ENCODE peak calls at places on chromosomes 2 and 18, in six cellular contexts. X is stomach, Y is colonic mucosa, S is right lobe of liver, R is A549, I is K562. L is an unnamed sample.
A peak's percentile ranks its signal among the peaks of the same experiment; 100 is the strongest.

GRCh38 chr2:33673937-33674336 is 74.8 kb upstream of the FAM98A start:
- DNase-seq in R (no peak), S (no peak), Y (no peak), X (no peak), I (no peak), L (no peak)

GRCh38 chr18:58373486-58373885 is 255.4 kb downstream of the ALPK2 start:
- DNase-seq in S (no peak), X (no peak), Y (no peak), I (no peak), R (no peak), L (no peak)

GRCh38 chr2:10481055-10481665 is 33.0 kb upstream of the ODC1 start:
- DNase-seq in Y (no peak), X (no peak), R (no peak), I (no peak), S (no peak), L (no peak)

GRCh38 chr18:10872297-10872696 is 277.1 kb downstream of the PIEZO2 start:
- DNase-seq in Y (no peak), I (no peak), S (no peak), X (no peak), R (no peak), L (no peak)

GRCh38 chr2:204289066-204289465 is 256.2 kb upstream of the PARD3B start:
- DNase-seq in I (no peak), Y (no peak), R (no peak), X (no peak), S (no peak), L (no peak)

GRCh38 chr2:240466579-240467148 is 31.2 kb downstream of the GPC1 start:
- DNase-seq in Y (no peak), R (no peak), I (no peak), S (peak; percentile 41), X (peak; percentile 17), L (peak; percentile 9)

GRCh38 chr2:153575171-153575853 is 96.8 kb upstream of the RPRM start:
- DNase-seq in X (no peak), I (no peak), R (no peak), S (no peak), Y (no peak), L (no peak)

GRCh38 chr2:121648611-121649401 is 456 bp downstream of the CLASP1 start:
- DNase-seq in I (peak; percentile 47), S (no peak), Y (peak; percentile 68), R (peak; percentile 34), X (peak; percentile 52), L (peak; percentile 75)

GRCh38 chr2:41791523-41791922 is 256.3 kb upstream of the PKDCC start:
- DNase-seq in R (no peak), X (no peak), S (no peak), I (no peak), Y (peak; percentile 22), L (no peak)

GRCh38 chr2:134407154-134407890 is 153.4 kb downstream of the MGAT5 start:
- DNase-seq in Y (no peak), S (no peak), R (no peak), X (no peak), I (no peak), L (no peak)

GRCh38 chr2:219728993-219729487 is 101.6 kb downstream of the SLC4A3 start:
- DNase-seq in Y (no peak), R (no peak), S (no peak), X (no peak), I (no peak), L (no peak)

GRCh38 chr2:47504174-47504810 is 101.3 kb downstream of the MSH2 start:
- DNase-seq in S (no peak), X (no peak), Y (no peak), R (no peak), I (no peak), L (no peak)
- H3K27ac ChIP-seq in S (no peak overlapping the region), X (no peak overlapping the region), Y (no peak overlapping the region), R (no peak overlapping the region), I (no peak overlapping the region), L (no peak overlapping the region)

DNA sequence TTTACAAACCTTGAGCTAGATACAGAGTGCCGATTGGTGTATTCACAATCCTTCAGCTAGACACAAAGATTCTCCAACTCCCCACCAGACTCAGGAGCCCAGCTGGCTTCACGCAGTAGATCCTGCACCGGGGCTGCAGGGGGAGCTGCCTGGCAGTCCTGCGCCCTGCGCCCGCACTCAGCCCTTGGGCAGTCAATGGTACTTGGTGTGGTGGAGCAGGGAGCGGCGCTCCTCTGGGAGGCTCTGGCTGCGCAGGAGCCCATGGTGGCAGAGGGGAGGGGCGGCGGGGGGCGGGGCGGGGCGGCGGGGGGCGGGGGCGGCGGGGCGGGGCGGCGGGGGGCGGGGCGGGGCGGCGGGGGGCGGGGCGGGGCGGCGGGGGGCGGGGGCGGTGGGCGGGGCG is 923.4 kb downstream of the SOCS6 start:
- DNase-seq in X (no peak), I (no peak), S (no peak), Y (no peak), R (no peak), L (no peak)
- H3K9me3 ChIP-seq in X (no peaks in the 10 kb centered on the region), I (no peaks in the 10 kb centered on the region), S (no peaks in the 10 kb centered on the region), Y (no peaks in the 10 kb centered on the region), R (no peaks in the 10 kb centered on the region), L (no peaks in the 10 kb centered on the region)

DNA sequence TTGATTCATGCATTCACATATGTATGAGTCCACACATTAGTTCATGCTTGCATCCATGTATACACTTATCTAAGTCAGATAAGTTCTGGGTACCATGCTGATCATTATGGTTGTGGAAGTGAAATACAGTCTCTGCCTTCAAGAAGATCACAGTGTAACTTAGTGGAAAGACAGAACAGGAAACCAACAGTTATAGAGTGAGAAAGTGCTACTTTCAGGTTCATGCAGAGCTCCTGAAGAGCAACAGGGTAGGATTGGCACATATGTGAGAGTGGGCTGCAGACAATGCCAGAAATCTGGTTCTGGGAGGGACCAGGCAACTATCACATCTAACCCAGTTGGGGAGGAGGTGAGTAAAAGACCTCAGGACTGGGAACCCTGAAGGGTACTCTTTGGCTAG is 35.4 kb upstream of the PGAP1 start:
- DNase-seq in X (no peak), S (no peak), R (no peak), Y (no peak), I (no peak), L (no peak)
- TF ChIP-seq CTCF in X (no peak), S (no peak), R (no peak), Y (no peak), I (no peak), L (no peak)

GRCh38 chr2:237282568-237283128 is 131.3 kb downstream of the COL6A3 start:
- DNase-seq in R (no peak), I (no peak), X (no peak), Y (no peak), S (no peak), L (no peak)

GRCh38 chr2:237281900-237282306 is 132.1 kb downstream of the COL6A3 start:
- DNase-seq in R (no peak), X (no peak), S (no peak), I (no peak), Y (no peak), L (no peak)

GRCh38 chr2:237280235-237280634 is 133.7 kb downstream of the COL6A3 start:
- DNase-seq in S (no peak), X (no peak), R (no peak), Y (no peak), I (no peak), L (no peak)

GRCh38 chr2:237279012-237279768 is 134.8 kb downstream of the COL6A3 start:
- DNase-seq in Y (no peak), R (no peak), I (no peak), S (no peak), X (no peak), L (no peak)

GRCh38 chr2:237280937-237281336 is 133.0 kb downstream of the COL6A3 start:
- DNase-seq in R (no peak), Y (no peak), I (no peak), X (no peak), S (no peak), L (no peak)
- H3K27ac ChIP-seq in R (no peak overlapping the region), Y (no peak overlapping the region), I (no peak overlapping the region), X (peak overlapping the region; percentile 30), S (no peak overlapping the region), L (no peak overlapping the region)

DNA sequence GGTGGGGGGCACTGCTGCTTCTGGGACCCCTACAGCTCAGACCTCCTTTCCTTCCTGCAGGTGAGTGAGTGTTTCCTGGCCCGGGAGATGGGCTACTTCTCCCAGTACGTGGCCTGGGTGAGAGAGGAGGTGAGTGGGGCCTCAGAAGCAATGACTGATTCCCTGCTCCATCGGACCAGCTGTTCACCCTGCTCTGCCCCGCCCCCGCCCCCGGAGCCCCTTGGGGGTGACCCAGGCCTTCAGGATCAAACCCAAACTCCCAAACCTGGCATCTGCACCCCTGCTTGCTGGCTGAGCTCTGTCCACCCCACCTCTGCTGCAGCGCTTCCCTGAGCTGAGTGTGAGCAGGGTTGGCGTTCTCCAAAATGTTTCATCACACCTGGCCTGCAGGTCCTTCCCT is 9.8 kb upstream of the KCNIP3 start:
- DNase-seq in S (no peak), I (no peak), Y (no peak), R (no peak), X (no peak), L (peak; percentile 45)
- H3K9me3 ChIP-seq in S (no peaks in the 10 kb centered on the region), I (no peaks in the 10 kb centered on the region), Y (no peaks in the 10 kb centered on the region), R (peaks cover 30% of the 10 kb centered on the region), X (no peaks in the 10 kb centered on the region), L (peaks cover 11% of the 10 kb centered on the region)